ENCODE peak calls at places on chromosomes 13 and 19, in eight cellular contexts. R is astrocyte, J is PC-3, E is fibroblast of lung, I is body of pancreas, M is ovary, P is heart left ventricle, B is heart right ventricle. T is an unnamed sample.

GRCh38 chr13:106383791-106384190 is 151.7 kb downstream of the EFNB2 start:
- DNase-seq in M (no peak), R (no peak), J (no peak), B (no peak), P (no peak), I (no peak), E (no peak), T (no peak)

GRCh38 chr13:109205315-109205714 is 575.9 kb downstream of the MYO16 start:
- DNase-seq in P (no peak), I (no peak), M (no peak), E (peak; percentile 19), J (no peak), B (no peak), R (no peak), T (no peak)

GRCh38 chr13:69319659-69320058 is 788.0 kb upstream of the ATXN8OS start:
- DNase-seq in J (no peak), M (no peak), B (no peak), R (peak; percentile 14), P (no peak), I (no peak), E (peak; percentile 25), T (no peak)

GRCh38 chr19:485583-486236 is 10.6 kb upstream of the MADCAM1 start:
- DNase-seq in P (no peak), J (no peak), R (peak; percentile 9), B (no peak), E (peak; percentile 36), M (no peak), I (peak; percentile 75), T (peak; percentile 61)

GRCh38 chr13:79936368-79937136 is 404.4 kb downstream of the SPRY2 start:
- DNase-seq in P (peak; percentile 31), R (peak; percentile 100), M (no peak), I (peak; percentile 64), J (peak; percentile 95), E (peak; percentile 100), B (peak; percentile 44), T (no peak)

GRCh38 chr19:42271861-42272534 is 2.9 kb downstream of the CIC start:
- DNase-seq in E (no peak), I (no peak), P (peak; percentile 18), M (peak; percentile 18), R (no peak), J (no peak), B (no peak), T (no peak)

GRCh38 chr19:16373989-16374388 is 49.4 kb downstream of the KLF2 start:
- DNase-seq in J (no peak), B (no peak), M (no peak), E (no peak), R (no peak), P (no peak), I (no peak), T (no peak)

GRCh38 chr13:24827799-24828198 is 63.8 kb downstream of the RNF17 start:
- DNase-seq in B (no peak), J (no peak), P (no peak), R (no peak), I (no peak), E (no peak), M (no peak), T (no peak)

GRCh38 chr13:113938246-113938645 is 35.6 kb downstream of the C13orf46 start:
- DNase-seq in M (no peak), R (no peak), J (no peak), P (no peak), E (no peak), I (no peak), B (no peak), T (no peak)

GRCh38 chr13:41960700-41961697 is at the start of gene VWA8:
- DNase-seq in P (peak; percentile 84), I (peak; percentile 85), J (peak; percentile 77), R (peak; percentile 72), M (peak; percentile 73), B (peak; percentile 83), E (peak; percentile 83), T (peak; percentile 93)

GRCh38 chr19:4473011-4473410 is 914 bp downstream of the HDGFL2 start:
- DNase-seq in I (no peak), J (no peak), B (no peak), E (no peak), R (no peak), P (no peak), M (no peak), T (no peak)

GRCh38 chr19:18460313-18460712 is 22.4 kb upstream of the ISYNA1 start:
- DNase-seq in M (peak; percentile 77), B (peak; percentile 46), I (peak; percentile 50), E (peak; percentile 84), J (peak; percentile 89), R (peak; percentile 68), P (peak; percentile 64), T (no peak)

GRCh38 chr19:19436137-19436691 is 30.7 kb downstream of the GATAD2A start:
- DNase-seq in B (no peak), M (no peak), I (no peak), R (no peak), P (no peak), J (no peak), E (no peak), T (no peak)

GRCh38 chr13:43815204-43815603 is 28.4 kb upstream of the ENOX1 start:
- DNase-seq in J (no peak), R (peak; percentile 95), E (peak; percentile 96), P (peak; percentile 40), M (peak; percentile 23), B (peak; percentile 30), I (no peak), T (no peak)

GRCh38 chr19:44720945-44721344 is 22.0 kb downstream of the CEACAM16 start:
- DNase-seq in M (no peak), J (no peak), I (no peak), B (no peak), P (no peak), E (peak; percentile 41), R (peak; percentile 30), T (no peak)

GRCh38 chr19:23991170-23991569 is 76.5 kb downstream of the ZNF726 start:
- DNase-seq in B (peak; percentile 6), E (peak; percentile 47), J (peak; percentile 98), R (peak; percentile 44), M (no peak), I (peak; percentile 80), P (no peak), T (no peak)

GRCh38 chr19:42286349-42287016 is 15.4 kb upstream of the PRR19 start:
- DNase-seq in E (peak; percentile 42), I (peak; percentile 65), M (peak; percentile 67), P (peak; percentile 62), R (no peak), B (peak; percentile 54), J (no peak), T (no peak)

GRCh38 chr13:21344662-21345176 is 114.4 kb downstream of the ZDHHC20 start:
- DNase-seq in P (no peak), B (no peak), M (no peak), I (no peak), R (no peak), E (no peak), J (no peak), T (no peak)

GRCh38 chr13:30870049-30870884 is 35.8 kb upstream of the MEDAG start:
- DNase-seq in B (peak; percentile 65), M (peak; percentile 92), P (peak; percentile 63), R (peak; percentile 100), J (peak; percentile 46), E (peak; percentile 99), I (peak; percentile 57), T (no peak)

GRCh38 chr19:36423925-36424324 is 5.5 kb upstream of the ZFP82 start:
- DNase-seq in B (no peak), E (no peak), R (no peak), J (no peak), I (no peak), M (no peak), P (no peak), T (no peak)

GRCh38 chr19:21593934-21594844 is 88.8 kb downstream of the ZNF429 start:
- DNase-seq in M (no peak), R (no peak), J (no peak), E (no peak), B (no peak), P (peak; percentile 41), I (peak; percentile 62), T (no peak)

GRCh38 chr13:113907637-113908617 is 44.1 kb upstream of the GAS6 start:
- DNase-seq in B (no peak), J (no peak), R (peak; percentile 92), P (no peak), E (peak; percentile 95), I (no peak), M (no peak), T (no peak)

GRCh38 chr13:112752711-112753541 is 63.1 kb downstream of the ATP11A start:
- DNase-seq in R (peak; percentile 33), J (no peak), E (peak; percentile 45), M (no peak), I (no peak), B (no peak), P (no peak), T (peak; percentile 39)
- H3K27ac ChIP-seq in R (no peak overlapping the region), J (no peak overlapping the region), E (no peak overlapping the region), M (no peak overlapping the region), I (no peak overlapping the region), B (no peak overlapping the region), P (no peak overlapping the region), T (no peak overlapping the region)

GRCh38 chr13:36865265-36865664 is 46.2 kb downstream of the RFXAP start:
- DNase-seq in J (no peak), E (no peak), P (no peak), B (no peak), I (no peak), M (no peak), R (no peak), T (no peak)
- TF ChIP-seq CTCF in J (no peak), E (no peak), P (no peak), B (no peak), I (no peak), M (no peak), R (no peak), T (no peak)

DNA sequence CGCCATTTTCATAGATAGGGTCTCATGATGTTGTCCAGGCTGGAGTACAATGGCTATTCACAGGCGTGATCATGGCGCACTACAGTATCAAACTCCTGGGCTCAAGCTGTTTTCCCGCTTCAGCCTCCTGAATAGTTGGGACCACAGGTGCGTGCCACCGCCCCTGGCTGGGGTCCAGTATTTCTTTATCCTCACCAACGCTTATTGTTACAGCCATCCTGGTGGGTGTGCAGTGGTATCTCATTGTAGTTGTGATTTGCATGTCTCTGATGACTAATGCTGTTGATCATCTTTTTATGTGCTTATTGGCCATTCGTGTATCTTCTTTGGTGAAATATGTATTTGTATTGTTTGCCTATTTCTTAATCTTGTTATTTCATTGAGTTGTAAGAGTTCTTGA is 49.0 kb downstream of the SIPA1L3 start:
- DNase-seq in J (no peak), E (no peak), P (no peak), R (no peak), B (no peak), M (no peak), I (no peak), T (peak; percentile 30)
- H3K27ac ChIP-seq in J (no peak overlapping the region), E (no peak overlapping the region), P (no peak overlapping the region), R (no peak overlapping the region), B (no peak overlapping the region), M (no peak overlapping the region), I (no peak overlapping the region), T (no peak overlapping the region)

GRCh38 chr19:57587529-57587928 is 3.6 kb downstream of the ZIK1 start:
- DNase-seq in I (no peak), R (peak; percentile 79), B (no peak), E (peak; percentile 85), P (no peak), M (no peak), J (peak; percentile 61), T (no peak)

GRCh38 chr19:57583104-57583520 is 833 bp upstream of the ZIK1 start:
- DNase-seq in I (no peak), J (no peak), P (no peak), M (no peak), E (no peak), R (no peak), B (no peak), T (no peak)

GRCh38 chr19:57578487-57579205 is at the start of gene ZNF416:
- DNase-seq in M (peak; percentile 95), J (peak; percentile 99), P (peak; percentile 98), E (peak; percentile 97), B (peak; percentile 99), R (peak; percentile 96), I (peak; percentile 99), T (peak; percentile 96)

GRCh38 chr19:57583521-57584416 is at the start of gene ZIK1:
- DNase-seq in R (peak; percentile 87), I (peak; percentile 88), J (no peak), P (peak; percentile 94), E (peak; percentile 91), B (peak; percentile 96), M (peak; percentile 88), T (peak; percentile 86)
- TF ChIP-seq CTCF in R (no peak), I (no peak), J (no peak), P (no peak), E (no peak), B (no peak), M (no peak), T (no peak)

T was measured in upper lobe of right lung.